ENCODE peak calls at places on chromosomes 4 and X, in nine cellular contexts. O is GM04504; I is HTR-8/SVneo; Z is PC-3; Y is thoracic aorta; W is RKO; D is CD4-positive, alpha-beta T cell; U is stimulated activated CD4-positive, alpha-beta T cell treated with anti-CD3 and anti-CD28 coated beads, Interleukin-15, amount 100 ng/mL, for 1 hour; X is CD4-positive, alpha-beta memory T cell. K is an unnamed sample.

GRCh38 chr4:124810814-124811213 is 98.3 kb upstream of the ANKRD50 start:
- DNase-seq in O (no peak), I (no peak), Z (no peak), Y (no peak), W (no peak), D (no peak), U (no peak), X (no peak), K (no peak)

GRCh38 chrX:103063918-103064434 is at the start of gene BEX1:
- DNase-seq in O (no peak), I (peak; percentile 26), Z (no peak), Y (no peak), W (no peak), D (no peak), U (no peak), X (no peak), K (no peak)

GRCh38 chr4:75289843-75290616 is 224.2 kb downstream of the RCHY1 start:
- DNase-seq in O (no peak), I (no peak), Z (peak; percentile 52), Y (no peak), W (peak; percentile 51), D (no peak), U (no peak), X (no peak), K (peak; percentile 13)

GRCh38 chrX:46218373-46218772 is 326.8 kb downstream of the ZNF674 start:
- DNase-seq in O (no peak), I (no peak), Z (no peak), Y (no peak), W (no peak), D (no peak), U (no peak), X (no peak), K (no peak)

GRCh38 chr4:86791126-86791525 is 58.1 kb downstream of the SLC10A6 start:
- DNase-seq in O (no peak), I (no peak), Z (no peak), Y (no peak), W (no peak), D (no peak), U (no peak), X (no peak), K (no peak)

GRCh38 chrX:130497531-130497930 is 95.7 kb downstream of the RBMX2 start:
- DNase-seq in O (no peak), I (no peak), Z (no peak), Y (no peak), W (no peak), D (no peak), U (no peak), X (no peak), K (peak; percentile 10)

GRCh38 chr4:90120037-90120436 is 7.2 kb upstream of the CCSER1 start:
- DNase-seq in O (no peak), I (no peak), Z (peak; percentile 22), Y (no peak), W (no peak), D (no peak), U (no peak), X (no peak), K (no peak)

GRCh38 chr4:139692300-139693012 is 26.8 kb downstream of the MGST2 start:
- DNase-seq in O (no peak), I (no peak), Z (no peak), Y (no peak), W (no peak), D (no peak), U (no peak), X (no peak), K (no peak)

GRCh38 chr4:37365888-37366287 is 121.3 kb downstream of the NWD2 start:
- DNase-seq in O (no peak), I (no peak), Z (no peak), Y (no peak), W (no peak), D (no peak), U (no peak), X (no peak), K (no peak)

GRCh38 chr4:3402409-3403103 is 39.2 kb upstream of the HGFAC start:
- DNase-seq in O (peak; percentile 66), I (no peak), Z (no peak), Y (no peak), W (no peak), D (no peak), U (no peak), X (no peak), K (no peak)

GRCh38 chr4:110033994-110034393 is 121.3 kb downstream of the EGF start:
- DNase-seq in O (no peak), I (no peak), Z (no peak), Y (no peak), W (no peak), D (no peak), U (no peak), X (no peak), K (no peak)

GRCh38 chr4:8509311-8509950 is 68.9 kb downstream of the TRMT44 start:
- DNase-seq in O (no peak), I (no peak), Z (no peak), Y (no peak), W (no peak), D (no peak), U (no peak), X (no peak), K (no peak)

GRCh38 chrX:153521034-153521433 is 3.6 kb downstream of the ATP2B3 start:
- DNase-seq in O (no peak), I (no peak), Z (no peak), Y (no peak), W (no peak), D (no peak), U (no peak), X (no peak), K (no peak)

GRCh38 chrX:120402363-120402762 is 40.5 kb downstream of the ATP1B4 start:
- DNase-seq in O (no peak), I (no peak), Z (peak; percentile 19), Y (no peak), W (peak; percentile 29), D (no peak), U (no peak), X (no peak), K (no peak)

GRCh38 chrX:2391869-2392606 is 108.7 kb downstream of the DHRSX start:
- DNase-seq in O (peak; percentile 53), I (peak; percentile 91), Z (peak; percentile 93), Y (no peak), W (no peak), D (no peak), U (no peak), X (no peak), K (no peak)

GRCh38 chr4:139214039-139214534 is 37.1 kb upstream of the ELF2 start:
- DNase-seq in O (no peak), I (no peak), Z (no peak), Y (no peak), W (no peak), D (no peak), U (no peak), X (no peak), K (no peak)

GRCh38 chrX:63350551-63350950 is 581 bp downstream of the SPIN4 start:
- DNase-seq in O (peak; percentile 1), I (peak; percentile 1), Z (peak; percentile 38), Y (no peak), W (peak; percentile 26), D (no peak), U (no peak), X (no peak), K (no peak)

GRCh38 chr4:53314257-53314656 is 51.6 kb downstream of the SCFD2 start:
- DNase-seq in O (no peak), I (no peak), Z (no peak), Y (no peak), W (no peak), D (no peak), U (no peak), X (no peak), K (peak; percentile 85)

GRCh38 chr4:180823116-180823515 is 1420.1 kb upstream of the TENM3 start:
- DNase-seq in O (no peak), I (no peak), Z (no peak), Y (no peak), W (no peak), D (no peak), U (no peak), X (no peak), K (no peak)

GRCh38 chr4:141352775-141353544 is 132.3 kb downstream of the ZNF330 start:
- DNase-seq in O (peak; percentile 32), I (peak; percentile 28), Z (peak; percentile 22), Y (no peak), W (peak; percentile 30), D (no peak), U (no peak), X (no peak), K (peak; percentile 77)

GRCh38 chrX:83916525-83916924 is 55.6 kb downstream of the CYLC1 start:
- DNase-seq in O (no peak), I (no peak), Z (peak; percentile 55), Y (no peak), W (peak; percentile 58), D (no peak), U (no peak), X (no peak), K (no peak)

GRCh38 chrX:107935200-107935599 is 47.0 kb downstream of the TEX13B start:
- DNase-seq in O (no peak), I (peak; percentile 1), Z (peak; percentile 44), Y (no peak), W (peak; percentile 20), D (no peak), U (no peak), X (no peak), K (peak; percentile 3)

GRCh38 chr4:17475481-17475880 is 36.4 kb downstream of the QDPR start:
- DNase-seq in O (no peak), I (no peak), Z (peak; percentile 31), Y (no peak), W (peak; percentile 25), D (no peak), U (no peak), X (no peak), K (no peak)

GRCh38 chrX:70117738-70118137 is 15.5 kb upstream of the IGBP1 start:
- DNase-seq in O (no peak), I (no peak), Z (no peak), Y (no peak), W (no peak), D (no peak), U (no peak), X (no peak), K (no peak)

GRCh38 chrX:133950214-133950613 is 35.2 kb downstream of the GPC3 start:
- DNase-seq in O (no peak), I (no peak), Z (no peak), Y (no peak), W (no peak), D (no peak), U (no peak), X (no peak), K (no peak)

GRCh38 chr4:94927696-94928095 is 169.9 kb downstream of the BMPR1B start:
- DNase-seq in O (no peak), I (no peak), Z (no peak), Y (no peak), W (no peak), D (no peak), U (no peak), X (no peak), K (no peak)

K was measured in COLO829.